ENCODE peak calls at places on chromosome 21, in seven cellular contexts. F is aorta, U is GM10248, E is NCI-H510A treated with DMSO at 0.1 percent for 48 hours, D is kidney glomerular epithelial cell, K is germinal center, M is nucleus accumbens. J is an unnamed sample.
A peak's percentile ranks its signal among the peaks of the same experiment; 100 is the strongest.

GRCh38 chr21:46183910-46184624 is at the start of gene SPATC1L:
- DNase-seq in F (peak; percentile 84), U (peak; percentile 78), E (peak; percentile 14), D (no peak), K (peak; percentile 65), M (peak; percentile 62), J (peak; percentile 50)

GRCh38 chr21:16563795-16564194 is 834.0 kb downstream of the USP25 start:
- DNase-seq in F (no peak), U (no peak), E (no peak), D (peak; percentile 88), K (no peak), M (no peak), J (no peak)

GRCh38 chr21:27813750-27814149 is 846.9 kb upstream of the ADAMTS5 start:
- DNase-seq in F (no peak), U (no peak), E (no peak), D (no peak), K (no peak), M (peak; percentile 58), J (no peak)

GRCh38 chr21:35232545-35233176 is 183.6 kb upstream of the RUNX1 start:
- DNase-seq in F (no peak), U (no peak), E (no peak), D (peak; percentile 86), K (no peak), M (no peak), J (no peak)

GRCh38 chr21:36134820-36135390 is at the start of gene CBR3:
- DNase-seq in F (peak; percentile 87), U (peak; percentile 39), E (no peak), D (no peak), K (peak; percentile 33), M (no peak), J (peak; percentile 60)

GRCh38 chr21:38847556-38847955 is 41.8 kb downstream of the ETS2 start:
- DNase-seq in F (no peak), U (no peak), E (no peak), D (no peak), K (no peak), M (no peak), J (no peak)

GRCh38 chr21:26124421-26124833 is 46.1 kb downstream of the APP start:
- DNase-seq in F (no peak), U (no peak), E (peak; percentile 24), D (peak; percentile 31), K (no peak), M (no peak), J (no peak)

GRCh38 chr21:38507374-38507942 is 9.2 kb upstream of the ERG start:
- DNase-seq in F (no peak), U (no peak), E (no peak), D (no peak), K (no peak), M (no peak), J (no peak)

GRCh38 chr21:44596068-44596725 is 3.9 kb upstream of the KRTAP10-6 start:
- DNase-seq in F (no peak), U (no peak), E (no peak), D (peak; percentile 59), K (no peak), M (no peak), J (no peak)

GRCh38 chr21:45309069-45309521 is 21.4 kb upstream of the POFUT2 start:
- DNase-seq in F (peak; percentile 91), U (no peak), E (peak; percentile 4), D (peak; percentile 22), K (no peak), M (no peak), J (no peak)

GRCh38 chr21:45939521-45940045 is 42.0 kb upstream of the COL6A1 start:
- DNase-seq in F (no peak), U (no peak), E (no peak), D (no peak), K (no peak), M (no peak), J (no peak)

GRCh38 chr21:45401054-45401518 is 3.9 kb upstream of the COL18A1 start:
- DNase-seq in F (no peak), U (no peak), E (no peak), D (no peak), K (no peak), M (no peak), J (no peak)

GRCh38 chr21:36589352-36589971 is 109.5 kb upstream of the SIM2 start:
- DNase-seq in F (peak; percentile 84), U (peak; percentile 74), E (no peak), D (no peak), K (peak; percentile 31), M (no peak), J (no peak)

GRCh38 chr21:33406493-33406892 is 3.3 kb downstream of the IFNGR2 start:
- DNase-seq in F (no peak), U (no peak), E (no peak), D (no peak), K (no peak), M (no peak), J (no peak)

GRCh38 chr21:45577806-45578801 is 35.9 kb upstream of the SLC19A1 start:
- DNase-seq in F (peak; percentile 72), U (no peak), E (peak; percentile 27), D (no peak), K (no peak), M (no peak), J (no peak)

GRCh38 chr21:29704719-29705118 is 235.1 kb downstream of the GRIK1 start:
- DNase-seq in F (no peak), U (no peak), E (no peak), D (no peak), K (no peak), M (no peak), J (no peak)

GRCh38 chr21:34965200-34966174 is 83.6 kb downstream of the RUNX1 start:
- DNase-seq in F (no peak), U (no peak), E (no peak), D (peak; percentile 26), K (no peak), M (no peak), J (no peak)

GRCh38 chr21:37845535-37845934 is 70.7 kb downstream of the KCNJ6 start:
- DNase-seq in F (no peak), U (no peak), E (no peak), D (no peak), K (no peak), M (no peak), J (no peak)

J was measured in prostate gland.